ENCODE peak calls at places on chromosome 4, in eight cellular contexts. One of them, this sample, is unnamed.

GRCh38 chr4:174631901-174632758 is 109.8 kb upstream of the HPGD start:
- DNase-seq in suprapubic skin: no peak
- DNase-seq in upper lobe of left lung: no peak
- DNase-seq in thyroid gland: no peak
- DNase-seq in ovary: no peak
- DNase-seq in endothelial cell of umbilical vein: peak
- DNase-seq in K562: peak
- DNase-seq in IMR-90: peak
- DNase-seq in this sample: no peak

GRCh38 chr4:150001815-150002214 is 76.4 kb upstream of the DCLK2 start:
- DNase-seq in ovary: no peak
- DNase-seq in thyroid gland: no peak
- DNase-seq in K562: no peak
- DNase-seq in upper lobe of left lung: no peak
- DNase-seq in IMR-90: peak
- DNase-seq in endothelial cell of umbilical vein: no peak
- DNase-seq in suprapubic skin: no peak
- DNase-seq in this sample: no peak

GRCh38 chr4:102343964-102344519 is 1.2 kb downstream of the SLC39A8 start:
- DNase-seq in ovary: no peak
- DNase-seq in endothelial cell of umbilical vein: no peak
- DNase-seq in IMR-90: peak
- DNase-seq in suprapubic skin: no peak
- DNase-seq in K562: peak
- DNase-seq in upper lobe of left lung: no peak
- DNase-seq in thyroid gland: peak
- DNase-seq in this sample: no peak

GRCh38 chr4:1055721-1056590 is 44.5 kb downstream of the FGFRL1 start:
- DNase-seq in K562: peak
- DNase-seq in suprapubic skin: peak
- DNase-seq in thyroid gland: peak
- DNase-seq in endothelial cell of umbilical vein: no peak
- DNase-seq in IMR-90: peak
- DNase-seq in upper lobe of left lung: peak
- DNase-seq in ovary: peak
- DNase-seq in this sample: no peak

GRCh38 chr4:161197912-161198311 is 965.9 kb downstream of the FSTL5 start:
- DNase-seq in K562: no peak
- DNase-seq in thyroid gland: no peak
- DNase-seq in ovary: no peak
- DNase-seq in IMR-90: no peak
- DNase-seq in endothelial cell of umbilical vein: no peak
- DNase-seq in upper lobe of left lung: no peak
- DNase-seq in suprapubic skin: no peak
- DNase-seq in this sample: no peak

GRCh38 chr4:43718369-43718768 is 730.2 kb downstream of the KCTD8 start:
- DNase-seq in ovary: no peak
- DNase-seq in endothelial cell of umbilical vein: no peak
- DNase-seq in IMR-90: no peak
- DNase-seq in K562: no peak
- DNase-seq in upper lobe of left lung: no peak
- DNase-seq in suprapubic skin: no peak
- DNase-seq in thyroid gland: no peak
- DNase-seq in this sample: no peak

GRCh38 chr4:109412805-109413204 is 20.8 kb upstream of the SEC24B start:
- DNase-seq in suprapubic skin: no peak
- DNase-seq in thyroid gland: no peak
- DNase-seq in K562: no peak
- DNase-seq in endothelial cell of umbilical vein: no peak
- DNase-seq in IMR-90: no peak
- DNase-seq in upper lobe of left lung: no peak
- DNase-seq in ovary: no peak
- DNase-seq in this sample: no peak

GRCh38 chr4:54152846-54153600 is 53.1 kb downstream of the GSX2 start:
- DNase-seq in upper lobe of left lung: no peak
- DNase-seq in ovary: no peak
- DNase-seq in K562: no peak
- DNase-seq in IMR-90: peak
- DNase-seq in thyroid gland: no peak
- DNase-seq in suprapubic skin: no peak
- DNase-seq in endothelial cell of umbilical vein: no peak
- DNase-seq in this sample: no peak

GRCh38 chr4:84920591-84920990 is 45.9 kb downstream of the WDFY3 start:
- DNase-seq in upper lobe of left lung: no peak
- DNase-seq in ovary: no peak
- DNase-seq in endothelial cell of umbilical vein: peak
- DNase-seq in IMR-90: peak
- DNase-seq in suprapubic skin: no peak
- DNase-seq in K562: no peak
- DNase-seq in thyroid gland: no peak
- DNase-seq in this sample: no peak

GRCh38 chr4:72312032-72312650 is 256.9 kb downstream of the ADAMTS3 start:
- DNase-seq in IMR-90: peak
- DNase-seq in upper lobe of left lung: no peak
- DNase-seq in K562: no peak
- DNase-seq in suprapubic skin: peak
- DNase-seq in thyroid gland: peak
- DNase-seq in endothelial cell of umbilical vein: peak
- DNase-seq in ovary: peak
- DNase-seq in this sample: peak
- H3K4me3 ChIP-seq in IMR-90: no peak
- H3K4me3 ChIP-seq in upper lobe of left lung: no peak
- H3K4me3 ChIP-seq in K562: no peak
- H3K4me3 ChIP-seq in suprapubic skin: no peak
- H3K4me3 ChIP-seq in thyroid gland: no peak
- H3K4me3 ChIP-seq in endothelial cell of umbilical vein: no peak
- H3K4me3 ChIP-seq in ovary: no peak
- H3K4me3 ChIP-seq in this sample: no peak

GRCh38 chr4:151766691-151767090 is 5.9 kb upstream of the GATB start:
- DNase-seq in endothelial cell of umbilical vein: no peak
- DNase-seq in thyroid gland: no peak
- DNase-seq in suprapubic skin: no peak
- DNase-seq in ovary: no peak
- DNase-seq in IMR-90: no peak
- DNase-seq in upper lobe of left lung: no peak
- DNase-seq in K562: no peak
- DNase-seq in this sample: no peak

GRCh38 chr4:151760713-151761661 is at the start of gene GATB:
- DNase-seq in K562: peak
- DNase-seq in thyroid gland: peak
- DNase-seq in IMR-90: peak
- DNase-seq in suprapubic skin: peak
- DNase-seq in upper lobe of left lung: peak
- DNase-seq in endothelial cell of umbilical vein: peak
- DNase-seq in ovary: peak
- DNase-seq in this sample: peak
- TF ChIP-seq POLR2A in K562: peak
- TF ChIP-seq POLR2A in thyroid gland: no peak
- TF ChIP-seq POLR2A in IMR-90: peak
- TF ChIP-seq POLR2A in suprapubic skin: peak
- TF ChIP-seq POLR2A in upper lobe of left lung: no peak
- TF ChIP-seq POLR2A in endothelial cell of umbilical vein: peak
- TF ChIP-seq POLR2A in ovary: no peak
- TF ChIP-seq POLR2A in this sample: no peak

GRCh38 chr4:146469053-146469452 is 52.7 kb downstream of the SLC10A7 start:
- DNase-seq in K562: no peak
- DNase-seq in IMR-90: peak
- DNase-seq in suprapubic skin: no peak
- DNase-seq in endothelial cell of umbilical vein: no peak
- DNase-seq in upper lobe of left lung: no peak
- DNase-seq in ovary: no peak
- DNase-seq in thyroid gland: no peak
- DNase-seq in this sample: no peak
- H3K4me3 ChIP-seq in K562: no peak
- H3K4me3 ChIP-seq in IMR-90: no peak
- H3K4me3 ChIP-seq in suprapubic skin: no peak
- H3K4me3 ChIP-seq in endothelial cell of umbilical vein: no peak
- H3K4me3 ChIP-seq in upper lobe of left lung: no peak
- H3K4me3 ChIP-seq in ovary: no peak
- H3K4me3 ChIP-seq in thyroid gland: no peak
- H3K4me3 ChIP-seq in this sample: no peak

GRCh38 chr4:72568959-72569718 is at the start of gene ADAMTS3:
- DNase-seq in upper lobe of left lung: peak
- DNase-seq in endothelial cell of umbilical vein: peak
- DNase-seq in IMR-90: peak
- DNase-seq in K562: peak
- DNase-seq in ovary: peak
- DNase-seq in thyroid gland: peak
- DNase-seq in suprapubic skin: peak
- DNase-seq in this sample: peak
- TF ChIP-seq POLR2A in upper lobe of left lung: no peak
- TF ChIP-seq POLR2A in endothelial cell of umbilical vein: no peak
- TF ChIP-seq POLR2A in IMR-90: no peak
- TF ChIP-seq POLR2A in K562: peak
- TF ChIP-seq POLR2A in ovary: peak
- TF ChIP-seq POLR2A in thyroid gland: no peak
- TF ChIP-seq POLR2A in suprapubic skin: no peak
- TF ChIP-seq POLR2A in this sample: no peak

GRCh38 chr4:3293410-3294391 is 880 bp downstream of the RGS12 start:
- DNase-seq in ovary: peak
- DNase-seq in upper lobe of left lung: no peak
- DNase-seq in IMR-90: no peak
- DNase-seq in thyroid gland: no peak
- DNase-seq in suprapubic skin: no peak
- DNase-seq in K562: no peak
- DNase-seq in endothelial cell of umbilical vein: peak
- DNase-seq in this sample: no peak
- H3K4me3 ChIP-seq in ovary: peak
- H3K4me3 ChIP-seq in upper lobe of left lung: peak
- H3K4me3 ChIP-seq in IMR-90: peak
- H3K4me3 ChIP-seq in thyroid gland: no peak
- H3K4me3 ChIP-seq in suprapubic skin: peak
- H3K4me3 ChIP-seq in K562: peak
- H3K4me3 ChIP-seq in endothelial cell of umbilical vein: peak
- H3K4me3 ChIP-seq in this sample: peak

GRCh38 chr4:3485011-3485881 is 22.1 kb downstream of the DOK7 start:
- DNase-seq in endothelial cell of umbilical vein: no peak
- DNase-seq in upper lobe of left lung: peak
- DNase-seq in IMR-90: no peak
- DNase-seq in thyroid gland: no peak
- DNase-seq in ovary: no peak
- DNase-seq in K562: no peak
- DNase-seq in suprapubic skin: no peak
- DNase-seq in this sample: no peak

GRCh38 chr4:3482707-3483106 is 19.6 kb downstream of the DOK7 start:
- DNase-seq in thyroid gland: no peak
- DNase-seq in upper lobe of left lung: peak
- DNase-seq in IMR-90: no peak
- DNase-seq in endothelial cell of umbilical vein: no peak
- DNase-seq in K562: no peak
- DNase-seq in ovary: no peak
- DNase-seq in suprapubic skin: no peak
- DNase-seq in this sample: no peak

GRCh38 chr4:3481783-3482397 is 18.8 kb downstream of the DOK7 start:
- DNase-seq in suprapubic skin: no peak
- DNase-seq in upper lobe of left lung: peak
- DNase-seq in ovary: no peak
- DNase-seq in endothelial cell of umbilical vein: no peak
- DNase-seq in K562: no peak
- DNase-seq in IMR-90: no peak
- DNase-seq in thyroid gland: no peak
- DNase-seq in this sample: no peak

GRCh38 chr4:3484057-3484973 is 21.2 kb downstream of the DOK7 start:
- DNase-seq in K562: no peak
- DNase-seq in IMR-90: no peak
- DNase-seq in suprapubic skin: no peak
- DNase-seq in upper lobe of left lung: peak
- DNase-seq in thyroid gland: peak
- DNase-seq in ovary: no peak
- DNase-seq in endothelial cell of umbilical vein: no peak
- DNase-seq in this sample: no peak

DNA sequence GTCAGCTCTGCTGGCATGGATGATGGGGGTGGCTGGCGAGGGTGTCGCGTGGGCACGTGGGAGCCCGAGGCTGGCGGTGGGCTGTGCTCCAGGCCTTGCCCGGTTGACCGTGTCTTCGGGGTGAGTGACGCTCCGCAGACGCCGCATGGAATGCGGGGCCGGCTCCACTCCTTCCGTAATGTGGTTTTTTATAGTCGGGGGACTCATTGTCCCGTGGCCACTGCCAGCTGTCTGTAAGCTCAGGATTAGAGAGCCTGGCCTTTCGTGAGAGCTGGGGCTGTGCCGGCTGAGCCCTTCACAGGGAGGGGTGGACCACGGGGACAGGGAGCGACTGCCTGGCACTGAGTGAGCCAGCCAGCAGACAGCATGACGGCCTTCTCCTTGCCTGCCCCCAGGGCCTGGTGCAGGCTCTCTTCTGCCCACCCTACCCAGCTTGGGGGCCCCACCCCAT is 20.4 kb downstream of the DOK7 start:
- DNase-seq in endothelial cell of umbilical vein: no peak
- DNase-seq in ovary: no peak
- DNase-seq in K562: no peak
- DNase-seq in upper lobe of left lung: peak
- DNase-seq in IMR-90: no peak
- DNase-seq in suprapubic skin: no peak
- DNase-seq in thyroid gland: peak
- DNase-seq in this sample: no peak
- TF ChIP-seq POLR2A in endothelial cell of umbilical vein: no peak
- TF ChIP-seq POLR2A in ovary: no peak
- TF ChIP-seq POLR2A in K562: no peak
- TF ChIP-seq POLR2A in upper lobe of left lung: no peak
- TF ChIP-seq POLR2A in IMR-90: no peak
- TF ChIP-seq POLR2A in suprapubic skin: no peak
- TF ChIP-seq POLR2A in thyroid gland: no peak
- TF ChIP-seq POLR2A in this sample: no peak

GRCh38 chr4:123554819-123555499 is 158.4 kb downstream of the SPRY1 start:
- DNase-seq in thyroid gland: no peak
- DNase-seq in endothelial cell of umbilical vein: peak
- DNase-seq in IMR-90: no peak
- DNase-seq in suprapubic skin: no peak
- DNase-seq in K562: no peak
- DNase-seq in upper lobe of left lung: no peak
- DNase-seq in ovary: no peak
- DNase-seq in this sample: no peak
- H3K4me3 ChIP-seq in thyroid gland: no peak
- H3K4me3 ChIP-seq in endothelial cell of umbilical vein: no peak
- H3K4me3 ChIP-seq in IMR-90: no peak
- H3K4me3 ChIP-seq in suprapubic skin: no peak
- H3K4me3 ChIP-seq in K562: no peak
- H3K4me3 ChIP-seq in upper lobe of left lung: no peak
- H3K4me3 ChIP-seq in ovary: no peak
- H3K4me3 ChIP-seq in this sample: no peak

GRCh38 chr4:125353131-125353530 is 38.4 kb downstream of the FAT4 start:
- DNase-seq in thyroid gland: no peak
- DNase-seq in suprapubic skin: no peak
- DNase-seq in IMR-90: no peak
- DNase-seq in ovary: no peak
- DNase-seq in upper lobe of left lung: no peak
- DNase-seq in endothelial cell of umbilical vein: no peak
- DNase-seq in K562: no peak
- DNase-seq in this sample: no peak
- TF ChIP-seq POLR2A in thyroid gland: no peak
- TF ChIP-seq POLR2A in suprapubic skin: no peak
- TF ChIP-seq POLR2A in IMR-90: no peak
- TF ChIP-seq POLR2A in ovary: no peak
- TF ChIP-seq POLR2A in upper lobe of left lung: no peak
- TF ChIP-seq POLR2A in endothelial cell of umbilical vein: no peak
- TF ChIP-seq POLR2A in K562: no peak
- TF ChIP-seq POLR2A in this sample: no peak

This sample was measured in lower leg skin.